ENCODE peak calls at places on chromosomes 6 and 20, in eight cellular contexts. K is mucosa of descending colon; D is kidney epithelial cell; S is effector memory CD4-positive, alpha-beta T cell; V is neuronal stem cell; I is hepatocyte; F is CD8-positive, alpha-beta T cell; G is naive thymus-derived CD4-positive, alpha-beta T cell. Z is an unnamed sample.

GRCh38 chr20:32569018-32569379 is 16.1 kb downstream of the NOL4L start:
- DNase-seq in G (no peak), I (no peak), K (no peak), V (no peak), F (no peak), S (no peak), D (no peak), Z (no peak)

GRCh38 chr6:56019973-56020372 is 144.6 kb upstream of the BMP5 start:
- DNase-seq in G (no peak), F (no peak), D (no peak), S (no peak), K (no peak), V (no peak), I (no peak), Z (no peak)

GRCh38 chr6:167337231-167337630 is 12.3 kb downstream of the TTLL2 start:
- DNase-seq in K (no peak), S (no peak), F (no peak), G (no peak), D (no peak), V (no peak), I (no peak), Z (no peak)

GRCh38 chr6:43786664-43787329 is 16.8 kb downstream of the VEGFA start:
- DNase-seq in K (no peak), V (no peak), G (no peak), D (no peak), I (no peak), F (no peak), S (no peak), Z (no peak)

GRCh38 chr20:33239979-33240736 is 4.4 kb downstream of the BPIFA1 start:
- DNase-seq in G (no peak), D (no peak), F (no peak), S (no peak), K (no peak), V (no peak), I (no peak), Z (no peak)

GRCh38 chr6:111033628-111034289 is 51.9 kb downstream of the RPF2 start:
- DNase-seq in D (no peak), S (no peak), V (no peak), F (no peak), I (no peak), G (no peak), K (no peak), Z (no peak)

GRCh38 chr20:37430778-37431460 is 85.0 kb downstream of the SRC start:
- DNase-seq in F (no peak), K (no peak), I (no peak), D (no peak), S (no peak), V (no peak), G (no peak), Z (no peak)

GRCh38 chr20:22984611-22985010 is 50.5 kb upstream of the SSTR4 start:
- DNase-seq in G (no peak), V (no peak), I (no peak), D (no peak), K (peak; percentile 12), F (no peak), S (no peak), Z (peak; percentile 72)

GRCh38 chr6:116405663-116406329 is 35.0 kb downstream of the DSE start:
- DNase-seq in D (no peak), V (no peak), G (no peak), I (no peak), K (no peak), F (no peak), S (no peak), Z (no peak)

GRCh38 chr6:124961784-124962611 is at the start of gene RNF217:
- DNase-seq in D (no peak), F (no peak), I (peak; percentile 71), S (no peak), V (peak; percentile 45), G (peak; percentile 16), K (peak; percentile 57), Z (no peak)

GRCh38 chr6:166957087-166957804 is 896 bp upstream of the RNASET2 start:
- DNase-seq in V (peak; percentile 15), G (no peak), S (no peak), F (no peak), D (no peak), K (peak; percentile 82), I (peak; percentile 70), Z (peak; percentile 50)

GRCh38 chr6:119294984-119295383 is 54.6 kb downstream of the MAN1A1 start:
- DNase-seq in S (no peak), G (no peak), K (no peak), F (no peak), I (no peak), V (no peak), D (no peak), Z (no peak)

GRCh38 chr20:5696011-5696559 is 54.1 kb upstream of the SHLD1 start:
- DNase-seq in G (no peak), S (no peak), F (no peak), D (no peak), V (no peak), I (no peak), K (peak; percentile 35), Z (no peak)

DNA sequence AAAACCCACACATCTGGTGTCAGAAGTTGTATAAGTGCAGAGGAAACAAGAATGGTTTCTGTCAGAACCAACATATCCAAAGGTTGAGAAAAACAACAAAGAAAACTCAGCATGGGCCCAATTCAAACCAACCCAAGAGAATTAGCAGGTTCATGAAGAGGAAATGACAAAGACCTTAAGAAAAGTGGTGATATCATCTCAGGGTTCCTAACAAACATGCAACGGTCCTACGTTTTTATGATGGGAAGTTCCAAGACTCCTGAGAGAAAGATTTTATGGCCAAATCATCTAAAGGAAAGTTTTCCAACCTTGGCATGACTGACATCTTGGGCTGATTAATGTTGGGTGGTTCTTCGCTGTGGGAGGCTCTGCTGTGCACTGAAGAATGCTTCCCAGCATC is 23.0 kb downstream of the TFB1M start:
- DNase-seq in K (no peak), F (no peak), G (no peak), S (no peak), I (no peak), D (no peak), V (no peak), Z (no peak)
- H3K36me3 ChIP-seq in K (no peaks in the 10 kb centered on the region), F (peaks cover 6% of the 10 kb centered on the region), G (peaks cover 46% of the 10 kb centered on the region), S (peaks cover 43% of the 10 kb centered on the region), I (no peaks in the 10 kb centered on the region), D (no peaks in the 10 kb centered on the region), V (peaks cover 87% of the 10 kb centered on the region), Z (peaks cover 60% of the 10 kb centered on the region)

GRCh38 chr20:41454250-41454649 is 87.6 kb upstream of the EMILIN3 start:
- DNase-seq in F (no peak), I (no peak), S (no peak), V (no peak), D (no peak), G (no peak), K (no peak), Z (no peak)
- H3K36me3 ChIP-seq in F (peaks cover 71% of the 10 kb centered on the region), I (no peaks in the 10 kb centered on the region), S (peaks cover 72% of the 10 kb centered on the region), V (peaks cover 96% of the 10 kb centered on the region), D (peaks cover 3% of the 10 kb centered on the region), G (peaks cover 80% of the 10 kb centered on the region), K (no peaks in the 10 kb centered on the region), Z (peaks cover 91% of the 10 kb centered on the region)

GRCh38 chr6:35065441-35065800 is 75.7 kb downstream of the TCP11 start:
- DNase-seq in K (no peak), I (no peak), G (no peak), D (no peak), F (no peak), S (no peak), V (no peak), Z (no peak)

GRCh38 chr6:35065870-35066269 is 75.3 kb downstream of the TCP11 start:
- DNase-seq in I (no peak), K (no peak), D (no peak), S (no peak), F (no peak), G (no peak), V (no peak), Z (no peak)

GRCh38 chr6:35064508-35065440 is 76.4 kb downstream of the TCP11 start:
- DNase-seq in D (no peak), I (no peak), S (no peak), F (no peak), V (no peak), G (no peak), K (no peak), Z (no peak)

GRCh38 chr6:35062676-35063574 is 78.2 kb downstream of the TCP11 start:
- DNase-seq in V (no peak), I (no peak), F (no peak), K (no peak), G (no peak), S (no peak), D (no peak), Z (peak; percentile 92)

GRCh38 chr6:35063701-35064507 is 77.2 kb downstream of the TCP11 start:
- DNase-seq in I (no peak), S (no peak), V (no peak), K (no peak), D (no peak), G (no peak), F (no peak), Z (no peak)
- H3K36me3 ChIP-seq in I (no peaks in the 10 kb centered on the region), S (peaks cover 5% of the 10 kb centered on the region), V (peaks cover 40% of the 10 kb centered on the region), K (peaks cover 3% of the 10 kb centered on the region), D (no peaks in the 10 kb centered on the region), G (peaks cover 71% of the 10 kb centered on the region), F (no peaks in the 10 kb centered on the region), Z (peaks cover 3% of the 10 kb centered on the region)

GRCh38 chr20:62162765-62163484 is 19.4 kb downstream of the SS18L1 start:
- DNase-seq in F (no peak), D (no peak), K (no peak), I (no peak), G (no peak), V (no peak), S (no peak), Z (no peak)

GRCh38 chr20:62163986-62164762 is 18.7 kb upstream of the MTG2 start:
- DNase-seq in S (no peak), I (no peak), K (no peak), G (no peak), D (no peak), F (no peak), V (no peak), Z (no peak)

GRCh38 chr20:62163485-62163865 is 19.4 kb upstream of the MTG2 start:
- DNase-seq in K (no peak), S (no peak), I (no peak), V (no peak), G (no peak), D (no peak), F (no peak), Z (no peak)

GRCh38 chr20:62165762-62166399 is 16.9 kb upstream of the MTG2 start:
- DNase-seq in F (no peak), S (no peak), V (no peak), D (no peak), I (no peak), K (no peak), G (no peak), Z (no peak)

DNA sequence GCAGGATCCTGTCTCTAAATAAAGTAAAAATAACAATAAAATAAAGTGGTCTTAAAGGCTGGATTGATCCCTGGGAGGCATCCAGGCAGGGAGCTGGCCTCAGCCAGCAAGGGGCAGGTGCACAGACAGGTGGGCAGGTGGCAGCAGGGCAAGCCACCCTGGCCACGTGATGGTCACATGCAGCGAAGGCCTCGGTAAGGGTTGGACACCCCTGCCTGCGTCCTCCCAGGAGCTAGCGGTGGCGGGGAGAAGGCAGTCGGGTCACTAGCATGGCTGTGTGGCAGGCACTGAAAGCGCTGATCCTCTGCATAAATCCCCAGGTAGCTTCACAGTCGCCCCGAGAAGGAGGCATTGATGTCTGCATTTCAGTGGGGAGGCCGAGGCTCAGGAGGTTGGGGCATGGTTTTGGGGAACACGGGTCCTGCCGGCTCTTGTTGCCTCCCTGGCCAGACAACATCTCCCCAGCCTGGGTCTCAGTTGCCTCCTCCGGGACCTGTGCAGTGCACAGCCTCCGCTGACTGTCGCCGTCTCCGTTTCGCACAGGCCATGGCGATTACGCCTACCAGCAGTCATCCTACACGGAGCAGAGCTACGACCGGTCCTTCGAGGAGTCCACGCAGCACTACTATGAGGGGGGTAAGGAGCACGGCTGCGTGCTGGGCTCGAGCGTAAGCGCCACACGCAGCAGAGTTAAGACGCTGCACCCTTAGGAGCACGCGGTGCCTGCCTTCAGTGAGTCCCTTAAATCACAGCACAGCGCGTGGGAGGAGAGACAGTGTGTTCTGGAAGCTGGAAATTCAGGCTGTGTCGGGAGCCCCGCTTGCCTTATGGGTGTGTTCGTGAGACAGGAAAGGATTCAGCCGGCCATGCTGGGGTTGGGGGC is 17.7 kb upstream of the MTG2 start:
- DNase-seq in F (no peak), D (no peak), S (no peak), V (no peak), G (no peak), I (no peak), K (no peak), Z (no peak)
- H3K36me3 ChIP-seq in F (peaks cover 14% of the 10 kb centered on the region), D (no peaks in the 10 kb centered on the region), S (peaks cover 40% of the 10 kb centered on the region), V (peaks cover 89% of the 10 kb centered on the region), G (peaks cover 70% of the 10 kb centered on the region), I (no peaks in the 10 kb centered on the region), K (no peaks in the 10 kb centered on the region), Z (peaks cover 87% of the 10 kb centered on the region)